ENCODE peak calls at places on chromosomes 4 and X, in six cellular contexts. S, Y, U, C, I and L are unnamed samples.

GRCh38 chr4:8252301-8253173 is 17.0 kb upstream of the HTRA3 start:
- DNase-seq in S (peak; percentile 63), Y (no peak), U (no peak), C (no peak), I (peak; percentile 81), L (no peak)

GRCh38 chrX:5681159-5681558 is 547.5 kb downstream of the NLGN4X start:
- DNase-seq in S (no peak), Y (no peak), U (no peak), C (no peak), I (no peak), L (no peak)

GRCh38 chrX:70030242-70030823 is 19.4 kb downstream of the AWAT2 start:
- DNase-seq in S (peak; percentile 49), Y (peak; percentile 44), U (peak; percentile 56), C (no peak), I (peak; percentile 29), L (peak; percentile 61)

GRCh38 chr4:176767183-176767582 is 25.5 kb downstream of the VEGFC start:
- DNase-seq in S (peak; percentile 33), Y (no peak), U (no peak), C (no peak), I (no peak), L (no peak)

GRCh38 chrX:136261316-136261715 is 10.1 kb upstream of the MAP7D3 start:
- DNase-seq in S (peak; percentile 40), Y (no peak), U (no peak), C (no peak), I (peak; percentile 19), L (no peak)

GRCh38 chrX:47091149-47091775 is 13.0 kb downstream of the RGN start:
- DNase-seq in S (peak; percentile 18), Y (peak; percentile 1), U (no peak), C (no peak), I (peak; percentile 61), L (no peak)

GRCh38 chr4:151045907-151046306 is 30.8 kb upstream of the LRBA start:
- DNase-seq in S (no peak), Y (no peak), U (peak; percentile 38), C (no peak), I (no peak), L (no peak)

GRCh38 chrX:54964766-54965511 is 29.0 kb downstream of the PFKFB1 start:
- DNase-seq in S (no peak), Y (no peak), U (no peak), C (no peak), I (no peak), L (no peak)

GRCh38 chr4:138034871-138035270 is 207.3 kb downstream of the SLC7A11 start:
- DNase-seq in S (peak; percentile 87), Y (no peak), U (no peak), C (no peak), I (peak; percentile 30), L (no peak)

GRCh38 chr4:99949034-99949998 is 759 bp downstream of the H2AZ1 start:
- DNase-seq in S (peak; percentile 93), Y (peak; percentile 90), U (peak; percentile 93), C (peak; percentile 85), I (peak; percentile 96), L (peak; percentile 95)

GRCh38 chr4:7369511-7369910 is 65.2 kb downstream of the PSAPL1 start:
- DNase-seq in S (no peak), Y (no peak), U (no peak), C (no peak), I (no peak), L (no peak)

GRCh38 chr4:104064650-104065577 is 345.1 kb upstream of the TACR3 start:
- DNase-seq in S (no peak), Y (peak; percentile 38), U (peak; percentile 61), C (peak; percentile 3), I (peak; percentile 64), L (peak; percentile 12)

GRCh38 chr4:150209140-150209829 is 131.0 kb downstream of the DCLK2 start:
- DNase-seq in S (peak; percentile 71), Y (peak; percentile 14), U (peak; percentile 59), C (no peak), I (peak; percentile 69), L (peak; percentile 79)

GRCh38 chrX:115460565-115460888 is 100.4 kb upstream of the PLS3 start:
- DNase-seq in S (peak; percentile 47), Y (no peak), U (no peak), C (no peak), I (no peak), L (no peak)

GRCh38 chrX:130895299-130895698 is 7.7 kb downstream of the ENOX2 start:
- DNase-seq in S (peak; percentile 11), Y (no peak), U (no peak), C (no peak), I (peak; percentile 72), L (peak; percentile 39)

GRCh38 chr4:162891788-162892707 is 274.6 kb downstream of the NAF1 start:
- DNase-seq in S (no peak), Y (no peak), U (no peak), C (no peak), I (peak; percentile 4), L (peak; percentile 2)

GRCh38 chr4:878796-879729 is 53.1 kb downstream of the GAK start:
- DNase-seq in S (no peak), Y (no peak), U (no peak), C (no peak), I (no peak), L (no peak)

GRCh38 chr4:1752284-1753041 is 31.1 kb downstream of the TACC3 start:
- DNase-seq in S (peak; percentile 7), Y (no peak), U (no peak), C (no peak), I (no peak), L (no peak)

GRCh38 chr4:3302164-3302785 is 9.5 kb downstream of the RGS12 start:
- DNase-seq in S (no peak), Y (no peak), U (no peak), C (no peak), I (no peak), L (no peak)

GRCh38 chrX:39855748-39856129 is 242.0 kb downstream of the BCOR start:
- DNase-seq in S (peak; percentile 43), Y (no peak), U (peak; percentile 76), C (no peak), I (peak; percentile 53), L (no peak)

GRCh38 chr4:36420111-36420679 is 138.8 kb downstream of the DTHD1 start:
- DNase-seq in S (no peak), Y (no peak), U (peak; percentile 54), C (peak; percentile 9), I (no peak), L (no peak)

GRCh38 chr4:165476214-165477098 is 97.6 kb downstream of the CPE start:
- DNase-seq in S (peak; percentile 2), Y (no peak), U (no peak), C (no peak), I (peak; percentile 55), L (peak; percentile 78)

GRCh38 chr4:141675384-141675783 is 39.0 kb downstream of the IL15 start:
- DNase-seq in S (no peak), Y (no peak), U (no peak), C (no peak), I (no peak), L (no peak)

GRCh38 chrX:125953769-125954168 is 212.3 kb downstream of the DCAF12L2 start:
- DNase-seq in S (no peak), Y (no peak), U (no peak), C (no peak), I (no peak), L (no peak)
- H3K14ac ChIP-seq in S (no peak overlapping the region), Y (no peak overlapping the region), U (no peak overlapping the region), C (no peak overlapping the region), I (no peak overlapping the region), L (no peak overlapping the region)

DNA sequence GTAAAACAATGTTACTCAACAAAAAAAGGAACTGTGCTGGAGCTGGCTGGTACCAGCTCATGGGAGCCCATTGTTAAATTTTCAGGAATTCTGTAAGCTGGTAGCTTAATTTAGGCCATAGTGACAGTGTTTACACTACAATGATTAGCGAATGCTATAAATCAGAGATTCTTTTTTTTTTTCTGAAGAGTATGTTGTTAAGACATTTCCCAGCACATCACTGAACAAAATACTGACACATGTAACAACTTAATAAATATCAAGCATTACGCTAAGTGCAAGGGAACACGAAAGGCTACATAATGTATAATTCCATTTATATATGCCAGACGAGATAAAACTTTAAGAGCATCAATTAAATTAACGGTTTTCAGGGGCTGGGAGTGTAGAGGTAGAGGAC is 4.4 kb downstream of the WDFY3 start:
- DNase-seq in S (no peak), Y (no peak), U (no peak), C (no peak), I (no peak), L (no peak)
- H3K4me1 ChIP-seq in S (peaks cover 7% of the 10 kb centered on the region), Y (no peaks in the 10 kb centered on the region), U (peaks cover 4% of the 10 kb centered on the region), C (peaks cover 2% of the 10 kb centered on the region), I (peaks cover 9% of the 10 kb centered on the region), L (no peaks in the 10 kb centered on the region)

GRCh38 chrX:16212024-16212423 is 44.7 kb downstream of the MAGEB17 start:
- DNase-seq in S (peak; percentile 33), Y (no peak), U (no peak), C (no peak), I (peak; percentile 5), L (no peak)

GRCh38 chrX:16215660-16216059 is 48.4 kb downstream of the MAGEB17 start:
- DNase-seq in S (no peak), Y (no peak), U (no peak), C (no peak), I (no peak), L (no peak)

GRCh38 chrX:16213970-16214369 is 46.7 kb downstream of the MAGEB17 start:
- DNase-seq in S (no peak), Y (no peak), U (no peak), C (no peak), I (no peak), L (no peak)

GRCh38 chrX:16208601-16209000 is 41.3 kb downstream of the MAGEB17 start:
- DNase-seq in S (no peak), Y (no peak), U (no peak), C (no peak), I (no peak), L (no peak)

DNA sequence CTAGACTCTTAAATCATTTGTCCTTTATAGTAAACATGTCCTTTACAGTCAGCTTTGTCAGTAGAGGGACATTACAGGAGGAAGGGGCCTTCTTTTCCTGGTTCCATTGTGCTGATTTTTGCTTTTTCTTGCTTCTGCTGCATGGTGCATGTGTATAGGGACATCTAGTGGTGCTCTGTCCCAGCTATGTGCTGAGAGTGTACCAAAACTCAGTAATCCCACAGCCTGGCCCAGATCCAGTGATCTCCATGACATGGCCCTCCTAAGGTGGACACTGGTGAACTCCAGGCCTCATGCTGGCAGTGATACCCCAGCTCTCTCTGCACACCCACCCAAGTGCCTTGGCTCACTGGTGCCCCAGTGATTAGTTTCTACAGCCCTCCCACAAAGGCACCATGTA is 45.2 kb downstream of the MAGEB17 start:
- DNase-seq in S (peak; percentile 34), Y (no peak), U (peak; percentile 41), C (no peak), I (peak; percentile 32), L (no peak)
- H2AK5ac ChIP-seq in S (peak overlapping the region; percentile 76), Y (no peak overlapping the region), U (no peak overlapping the region), C (peak overlapping the region; percentile 98), I (no peak overlapping the region), L (no peak overlapping the region)

DNA sequence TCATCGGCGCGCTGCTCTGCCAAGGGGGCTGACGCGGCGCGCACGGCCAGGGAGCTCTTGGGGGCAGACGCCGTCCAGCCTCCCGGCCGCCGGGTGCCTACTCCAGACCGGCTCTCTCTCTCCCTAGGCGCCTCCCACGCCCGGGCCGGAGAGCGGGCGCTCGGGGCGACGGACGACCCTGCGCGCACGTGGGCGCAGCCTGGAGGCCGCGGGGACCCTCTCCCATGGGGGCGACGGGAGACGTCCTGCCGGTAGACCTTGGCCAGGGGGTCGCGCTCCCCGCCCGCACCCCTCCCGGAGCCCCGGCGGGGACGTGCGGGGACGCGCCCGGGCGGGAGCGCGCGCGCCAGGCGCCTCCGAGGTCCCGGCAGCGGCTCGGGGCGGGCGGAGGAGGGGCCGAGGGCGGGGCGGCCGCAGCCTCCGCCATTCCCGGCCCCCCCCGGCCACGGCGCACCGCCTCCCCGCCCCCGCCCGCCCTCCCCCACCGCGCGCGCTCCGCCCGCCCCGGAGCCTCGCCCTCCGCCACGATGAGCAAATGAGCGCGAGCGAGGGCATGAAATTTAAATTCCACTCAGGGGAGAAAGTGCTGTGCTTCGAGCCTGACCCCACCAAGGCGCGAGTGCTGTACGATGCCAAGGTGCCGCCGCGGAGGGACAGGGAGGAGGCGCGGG is at the start of gene MSL3:
- DNase-seq in S (peak; percentile 61), Y (peak; percentile 52), U (peak; percentile 60), C (no peak), I (peak; percentile 76), L (peak; percentile 57)
- H3K14ac ChIP-seq in S (peak within 1 kb of the TSS; percentile 80), Y (no peak within 1 kb of the TSS), U (peak within 1 kb of the TSS; percentile 86), C (no peak within 1 kb of the TSS), I (no peak within 1 kb of the TSS), L (peak within 1 kb of the TSS; percentile 33)